ENCODE peak calls at places on chromosomes 12 and 14, in six cellular contexts. R is left ventricle myocardium inferior, W is GM06990, H is pancreas, K is fibroblast of lung, J is bronchial epithelial cell. E is an unnamed sample.

GRCh38 chr14:98444077-98444476 is 827.9 kb downstream of the BCL11B start:
- DNase-seq in R (no peak), J (no peak), H (no peak), W (no peak), K (no peak), E (no peak)

GRCh38 chr14:35229495-35230089 is 62.6 kb upstream of the PSMA6 start:
- DNase-seq in K (peak; percentile 27), J (peak; percentile 38), W (peak; percentile 26), H (no peak), R (no peak), E (no peak)

GRCh38 chr14:70013269-70013873 is 134.2 kb downstream of the SMOC1 start:
- DNase-seq in H (peak; percentile 84), K (no peak), W (no peak), J (peak; percentile 42), R (no peak), E (no peak)

GRCh38 chr12:104718581-104718980 is 239.5 kb downstream of the SLC41A2 start:
- DNase-seq in W (no peak), J (no peak), H (no peak), K (peak; percentile 53), R (no peak), E (no peak)

GRCh38 chr12:32549675-32550079 is 129.4 kb upstream of the DNM1L start:
- DNase-seq in R (no peak), K (peak; percentile 67), W (no peak), J (no peak), H (no peak), E (peak; percentile 54)

GRCh38 chr12:71475280-71475679 is 35.7 kb downstream of the LGR5 start:
- DNase-seq in K (no peak), J (no peak), R (peak; percentile 21), W (no peak), H (no peak), E (no peak)

GRCh38 chr12:80400591-80400991 is 43.4 kb upstream of the PTPRQ start:
- DNase-seq in K (peak; percentile 34), J (no peak), W (peak; percentile 16), H (peak; percentile 55), R (no peak), E (no peak)

GRCh38 chr12:1993871-1994371 is 10.3 kb downstream of the DCP1B start:
- DNase-seq in W (no peak), K (peak; percentile 93), H (no peak), R (no peak), J (peak; percentile 66), E (no peak)

GRCh38 chr14:99800781-99801180 is 7.6 kb downstream of the EML1 start:
- DNase-seq in K (no peak), W (no peak), J (no peak), H (no peak), R (no peak), E (no peak)

GRCh38 chr14:68951800-68952540 is 27.1 kb downstream of the ACTN1 start:
- DNase-seq in R (peak; percentile 56), K (no peak), W (no peak), J (peak; percentile 51), H (no peak), E (no peak)

GRCh38 chr12:57726884-57727757 is 11.4 kb downstream of the AGAP2 start:
- DNase-seq in J (no peak), K (peak; percentile 52), R (peak; percentile 59), H (peak; percentile 75), W (no peak), E (no peak)

GRCh38 chr12:123532808-123533649 is 490 bp downstream of the RILPL1 start:
- DNase-seq in H (peak; percentile 73), K (peak; percentile 36), R (peak; percentile 42), J (no peak), W (peak; percentile 38), E (no peak)

GRCh38 chr12:42887657-42888056 is 298.1 kb upstream of the PRICKLE1 start:
- DNase-seq in W (no peak), J (peak; percentile 35), H (no peak), K (no peak), R (no peak), E (no peak)

GRCh38 chr14:70280931-70281330 is 78.6 kb downstream of the COX16 start:
- DNase-seq in R (no peak), K (no peak), J (no peak), H (no peak), W (no peak), E (no peak)

GRCh38 chr12:92784795-92785562 is 82.2 kb downstream of the PLEKHG7 start:
- DNase-seq in J (peak; percentile 83), R (no peak), W (peak; percentile 61), H (no peak), K (peak; percentile 84), E (peak; percentile 71)

GRCh38 chr12:121582583-121583333 is 1.9 kb upstream of the KDM2B start:
- DNase-seq in R (no peak), J (no peak), H (no peak), K (no peak), W (no peak), E (no peak)
- H3K4me3 ChIP-seq in R (no peak overlapping the region), J (no peak overlapping the region), H (no peak overlapping the region), K (peak overlapping the region; percentile 67), W (no peak overlapping the region), E (no peak overlapping the region)

GRCh38 chr12:15834575-15834974 is 45.4 kb upstream of the EPS8 start:
- DNase-seq in H (no peak), W (no peak), J (peak; percentile 78), R (no peak), K (no peak), E (no peak)

GRCh38 chr12:15838986-15839385 is 43.2 kb upstream of the STRAP start:
- DNase-seq in J (no peak), W (no peak), H (no peak), K (no peak), R (no peak), E (no peak)

GRCh38 chr12:15842106-15842505 is 40.1 kb upstream of the STRAP start:
- DNase-seq in K (peak; percentile 86), J (peak; percentile 77), R (no peak), H (no peak), W (no peak), E (peak; percentile 88)

GRCh38 chr12:15839682-15840081 is 42.5 kb upstream of the STRAP start:
- DNase-seq in W (no peak), H (no peak), J (no peak), R (no peak), K (no peak), E (no peak)

GRCh38 chr12:15837141-15837781 is 44.9 kb upstream of the STRAP start:
- DNase-seq in W (no peak), R (no peak), J (no peak), H (no peak), K (no peak), E (no peak)
- H3K36me3 ChIP-seq in W (no peaks in the 10 kb centered on the region), R (no peaks in the 10 kb centered on the region), J (no peaks in the 10 kb centered on the region), H (no peaks in the 10 kb centered on the region), K (no peaks in the 10 kb centered on the region), E (no peaks in the 10 kb centered on the region)

DNA sequence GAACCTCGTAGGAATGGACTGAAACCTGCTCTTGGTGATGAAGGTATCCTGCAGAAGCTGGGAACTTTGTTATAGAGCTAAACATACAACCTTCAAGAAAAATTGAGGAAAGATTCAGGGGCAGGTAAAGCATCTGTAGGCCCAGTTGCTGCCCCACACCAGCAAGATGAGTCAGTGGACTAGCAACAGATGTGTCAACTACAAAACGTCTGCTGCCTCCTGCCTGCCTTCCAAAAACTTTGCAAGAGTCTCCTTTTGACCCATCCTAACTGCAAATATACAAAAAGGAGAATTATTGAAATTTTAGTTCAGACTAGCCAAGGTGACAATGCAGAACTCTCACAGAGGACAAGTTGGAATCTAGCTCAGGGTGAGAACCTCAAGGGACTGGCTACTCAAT is 60.9 kb upstream of the TMTC1 start:
- DNase-seq in H (no peak), W (no peak), R (no peak), K (peak; percentile 15), J (peak; percentile 39), E (no peak)
- TF ChIP-seq CTCF in H (no peak), W (no peak), R (no peak), K (no peak), J (no peak), E (no peak)

DNA sequence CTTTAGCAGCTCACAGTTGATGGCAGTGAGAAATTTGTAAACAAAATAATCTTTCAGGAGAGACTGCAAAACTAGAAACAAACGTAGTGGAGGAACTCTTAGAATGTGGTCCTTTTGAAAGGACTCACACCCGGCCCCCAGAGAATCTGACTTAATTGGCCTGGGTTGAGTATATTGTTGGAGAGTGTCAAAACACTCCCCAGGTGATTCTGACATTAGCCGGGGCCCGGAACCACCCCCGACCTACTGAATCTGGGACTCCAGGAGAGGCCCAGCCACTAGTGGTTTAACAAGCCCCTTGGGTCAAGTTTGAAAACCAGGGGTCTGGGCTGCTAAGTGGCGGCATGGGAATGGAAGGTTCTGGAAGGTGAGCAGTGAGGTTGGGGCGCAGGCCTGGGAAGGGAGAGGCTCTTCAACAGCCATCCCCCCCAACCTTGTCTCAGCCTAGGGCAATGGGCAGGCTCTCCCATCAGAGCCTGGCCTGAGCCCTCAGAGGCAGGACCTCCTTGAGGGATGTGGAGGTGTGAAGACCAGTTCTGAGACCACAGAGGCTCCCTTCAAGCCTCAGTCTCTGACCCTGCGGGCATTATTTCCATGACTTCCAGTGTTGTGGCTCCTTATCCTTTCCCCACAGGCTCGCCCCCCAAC is 1.1 kb upstream of the ELK3 start:
- DNase-seq in K (no peak), W (no peak), J (no peak), R (no peak), H (no peak), E (no peak)
- H3K4me3 ChIP-seq in K (no peak overlapping the region), W (no peak overlapping the region), J (no peak overlapping the region), R (peak overlapping the region; percentile 88), H (no peak overlapping the region), E (no peak overlapping the region)

DNA sequence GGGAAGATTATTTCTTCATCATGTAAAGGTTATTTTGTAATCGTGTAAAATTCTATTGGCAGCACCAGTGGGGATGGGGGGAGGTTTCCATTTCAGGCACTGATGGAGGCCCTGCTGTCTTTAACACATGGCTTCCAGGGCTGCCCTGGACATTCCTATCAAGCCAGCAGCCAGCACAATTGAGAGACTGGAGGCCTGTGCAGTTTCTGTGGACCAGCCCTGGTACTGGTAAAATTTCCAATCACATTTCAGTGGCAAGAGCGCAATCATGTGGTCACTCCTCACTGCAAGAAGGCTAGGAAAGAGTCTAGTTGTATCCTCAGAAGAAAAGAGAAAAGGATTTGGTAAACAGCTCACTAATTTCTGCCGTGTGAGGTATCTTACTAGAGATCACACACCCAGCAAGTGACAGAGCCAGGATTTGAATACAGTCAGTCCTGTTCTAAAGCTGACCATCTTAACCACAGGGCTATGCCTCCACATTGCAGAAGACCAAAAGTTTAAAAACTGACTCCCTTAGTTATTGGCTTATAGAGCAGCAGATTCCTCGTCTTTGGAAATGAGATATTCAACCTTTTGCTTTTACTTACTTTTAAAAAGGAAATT is 179.4 kb upstream of the ARHGAP5 start:
- DNase-seq in W (no peak), J (no peak), H (no peak), R (no peak), K (peak; percentile 17), E (no peak)
- H3K36me3 ChIP-seq in W (no peaks in the 10 kb centered on the region), J (no peaks in the 10 kb centered on the region), H (no peaks in the 10 kb centered on the region), R (no peaks in the 10 kb centered on the region), K (no peaks in the 10 kb centered on the region), E (no peaks in the 10 kb centered on the region)

DNA sequence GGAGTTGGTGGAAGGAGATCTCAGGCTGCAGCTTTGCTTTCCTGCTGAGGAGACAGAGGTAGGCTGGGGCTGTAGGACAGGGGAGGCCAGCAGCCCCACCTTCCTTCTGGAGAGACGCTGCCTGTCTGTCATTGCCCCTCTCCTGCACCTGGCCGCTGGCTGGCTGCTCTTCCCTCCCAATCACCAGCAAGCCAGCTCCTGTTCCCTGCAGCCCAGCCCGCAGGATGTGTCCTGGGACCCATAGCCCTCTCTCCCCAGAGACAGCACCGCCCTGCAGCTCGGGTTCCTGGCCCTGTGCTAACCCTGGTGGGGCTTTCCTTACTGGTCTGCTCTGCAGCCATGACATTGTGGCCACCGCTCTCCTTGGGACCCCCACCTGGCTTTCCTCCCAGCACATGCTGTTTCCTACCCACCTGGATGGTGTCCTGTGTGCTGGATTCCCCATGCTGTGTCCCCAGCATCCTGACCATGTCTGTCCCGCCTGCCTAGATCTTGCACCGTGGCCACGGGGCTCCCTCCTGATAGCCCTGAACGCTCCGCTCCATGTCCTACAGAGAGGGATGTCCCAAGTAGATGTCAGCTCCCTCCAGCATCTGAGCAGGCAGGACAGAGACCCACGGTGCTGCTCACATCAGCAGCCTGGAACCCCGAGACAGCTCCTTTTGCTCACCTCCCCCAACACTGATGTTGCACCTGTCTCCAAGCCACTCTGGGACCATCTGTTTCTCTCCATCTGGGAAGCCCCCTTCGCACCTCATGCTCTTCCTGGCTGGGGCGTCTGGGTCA is 1.2 kb upstream of the MTA1 start:
- DNase-seq in R (no peak), K (no peak), H (no peak), W (no peak), J (no peak), E (no peak)
- TF ChIP-seq CTCF in R (no peak), K (no peak), H (no peak), W (no peak), J (no peak), E (no peak)

E was measured in brain microvascular endothelial cell.